ENCODE peak calls at places on chromosomes 11 and 22, in seven cellular contexts. One of them, this sample, is unnamed. For H3K36me3, the result is how much of the 10 kb centered on the place peaks cover.

GRCh38 chr11:69215784-69216415 is 60.2 kb downstream of the SMIM38 start:
- DNase-seq in endodermal cell: peak
- DNase-seq in endothelial cell of umbilical vein: no peak
- DNase-seq in H1: no peak
- DNase-seq in adrenal gland: no peak
- DNase-seq in GM23248: peak
- DNase-seq in IMR-90: peak
- DNase-seq in this sample: no peak

GRCh38 chr11:2526808-2527381 is 82.1 kb downstream of the KCNQ1 start:
- DNase-seq in H1: peak
- DNase-seq in endodermal cell: peak
- DNase-seq in adrenal gland: peak
- DNase-seq in GM23248: peak
- DNase-seq in endothelial cell of umbilical vein: no peak
- DNase-seq in IMR-90: no peak
- DNase-seq in this sample: no peak

GRCh38 chr11:15006139-15006759 is 34.1 kb upstream of the CALCA start:
- DNase-seq in H1: no peak
- DNase-seq in endodermal cell: no peak
- DNase-seq in IMR-90: peak
- DNase-seq in endothelial cell of umbilical vein: peak
- DNase-seq in adrenal gland: no peak
- DNase-seq in GM23248: peak
- DNase-seq in this sample: no peak

GRCh38 chr11:86041975-86042378 is 26.9 kb downstream of the PICALM start:
- DNase-seq in IMR-90: peak
- DNase-seq in endodermal cell: peak
- DNase-seq in endothelial cell of umbilical vein: peak
- DNase-seq in H1: peak
- DNase-seq in GM23248: peak
- DNase-seq in adrenal gland: peak
- DNase-seq in this sample: peak

GRCh38 chr22:27843441-27843840 is 41.9 kb upstream of the MN1 start:
- DNase-seq in adrenal gland: no peak
- DNase-seq in endodermal cell: peak
- DNase-seq in GM23248: no peak
- DNase-seq in endothelial cell of umbilical vein: no peak
- DNase-seq in IMR-90: no peak
- DNase-seq in H1: no peak
- DNase-seq in this sample: no peak

GRCh38 chr11:45658292-45658991 is 7.0 kb downstream of the CHST1 start:
- DNase-seq in GM23248: peak
- DNase-seq in endodermal cell: peak
- DNase-seq in endothelial cell of umbilical vein: peak
- DNase-seq in IMR-90: peak
- DNase-seq in adrenal gland: peak
- DNase-seq in H1: peak
- DNase-seq in this sample: no peak

GRCh38 chr11:65436412-65437032 is 13.9 kb downstream of the NEAT1 start:
- DNase-seq in IMR-90: peak
- DNase-seq in GM23248: peak
- DNase-seq in H1: no peak
- DNase-seq in adrenal gland: peak
- DNase-seq in endodermal cell: no peak
- DNase-seq in endothelial cell of umbilical vein: peak
- DNase-seq in this sample: no peak

GRCh38 chr11:67484847-67485311 is 2.1 kb downstream of the AIP start:
- DNase-seq in endodermal cell: peak
- DNase-seq in GM23248: no peak
- DNase-seq in endothelial cell of umbilical vein: no peak
- DNase-seq in IMR-90: no peak
- DNase-seq in H1: no peak
- DNase-seq in adrenal gland: no peak
- DNase-seq in this sample: no peak

GRCh38 chr11:102389253-102389652 is 42.2 kb downstream of the BIRC2 start:
- DNase-seq in adrenal gland: no peak
- DNase-seq in endothelial cell of umbilical vein: no peak
- DNase-seq in H1: no peak
- DNase-seq in GM23248: no peak
- DNase-seq in IMR-90: no peak
- DNase-seq in endodermal cell: no peak
- DNase-seq in this sample: no peak

GRCh38 chr11:79039122-79039521 is 401.7 kb downstream of the TENM4 start:
- DNase-seq in endodermal cell: peak
- DNase-seq in adrenal gland: no peak
- DNase-seq in H1: no peak
- DNase-seq in endothelial cell of umbilical vein: no peak
- DNase-seq in IMR-90: peak
- DNase-seq in GM23248: no peak
- DNase-seq in this sample: no peak

GRCh38 chr11:74318241-74318932 is 6.9 kb upstream of the P4HA3 start:
- DNase-seq in endodermal cell: no peak
- DNase-seq in adrenal gland: no peak
- DNase-seq in GM23248: peak
- DNase-seq in IMR-90: peak
- DNase-seq in H1: no peak
- DNase-seq in endothelial cell of umbilical vein: peak
- DNase-seq in this sample: no peak

GRCh38 chr11:96105197-96105895 is 181.4 kb upstream of the MTMR2 start:
- DNase-seq in adrenal gland: no peak
- DNase-seq in IMR-90: no peak
- DNase-seq in H1: no peak
- DNase-seq in GM23248: peak
- DNase-seq in endodermal cell: no peak
- DNase-seq in endothelial cell of umbilical vein: no peak
- DNase-seq in this sample: no peak

GRCh38 chr22:29833392-29833949 is 4.6 kb downstream of the ASCC2 start:
- DNase-seq in endodermal cell: no peak
- DNase-seq in H1: no peak
- DNase-seq in endothelial cell of umbilical vein: no peak
- DNase-seq in adrenal gland: no peak
- DNase-seq in GM23248: no peak
- DNase-seq in IMR-90: no peak
- DNase-seq in this sample: no peak

GRCh38 chr22:50319503-50319951 is 7.3 kb downstream of the DENND6B start:
- DNase-seq in H1: no peak
- DNase-seq in endothelial cell of umbilical vein: no peak
- DNase-seq in endodermal cell: no peak
- DNase-seq in adrenal gland: no peak
- DNase-seq in GM23248: no peak
- DNase-seq in IMR-90: no peak
- DNase-seq in this sample: no peak

GRCh38 chr22:20209761-20210250 is 58.3 kb downstream of the RTN4R start:
- DNase-seq in IMR-90: no peak
- DNase-seq in endothelial cell of umbilical vein: no peak
- DNase-seq in adrenal gland: no peak
- DNase-seq in GM23248: no peak
- DNase-seq in H1: no peak
- DNase-seq in endodermal cell: no peak
- DNase-seq in this sample: no peak

GRCh38 chr11:97683733-97684132 is 1293.9 kb downstream of the JRKL start:
- DNase-seq in endothelial cell of umbilical vein: no peak
- DNase-seq in H1: peak
- DNase-seq in GM23248: no peak
- DNase-seq in adrenal gland: no peak
- DNase-seq in IMR-90: no peak
- DNase-seq in endodermal cell: peak
- DNase-seq in this sample: no peak

GRCh38 chr11:119085523-119085878 is 820 bp downstream of the HMBS start:
- DNase-seq in endodermal cell: no peak
- DNase-seq in IMR-90: no peak
- DNase-seq in adrenal gland: no peak
- DNase-seq in GM23248: peak
- DNase-seq in endothelial cell of umbilical vein: no peak
- DNase-seq in H1: no peak
- DNase-seq in this sample: no peak

DNA sequence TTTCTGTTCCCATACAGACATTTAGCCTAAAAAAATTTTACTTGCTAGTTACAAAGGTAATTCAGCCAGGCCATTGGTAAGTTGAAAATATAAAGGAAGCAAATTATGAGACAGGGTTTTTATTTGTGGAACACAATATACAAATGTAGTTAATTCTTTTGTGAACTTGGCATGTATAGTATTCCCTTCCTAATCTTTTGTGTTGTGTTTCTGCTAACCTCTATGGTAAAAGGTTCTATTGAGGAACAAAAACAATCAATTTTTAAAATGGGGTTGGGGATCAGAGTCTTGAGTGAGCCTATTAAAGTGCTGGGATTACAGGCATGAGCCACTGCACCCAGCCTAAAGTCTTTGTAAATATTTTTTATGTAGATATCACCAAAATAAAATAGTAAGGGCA is 14.1 kb downstream of the SWAP70 start:
- DNase-seq in IMR-90: no peak
- DNase-seq in GM23248: no peak
- DNase-seq in adrenal gland: no peak
- DNase-seq in endothelial cell of umbilical vein: no peak
- DNase-seq in endodermal cell: no peak
- DNase-seq in H1: no peak
- DNase-seq in this sample: no peak
- H3K36me3 ChIP-seq in IMR-90: under half
- H3K36me3 ChIP-seq in GM23248: under half
- H3K36me3 ChIP-seq in adrenal gland: under half
- H3K36me3 ChIP-seq in endothelial cell of umbilical vein: under half
- H3K36me3 ChIP-seq in endodermal cell: under half
- H3K36me3 ChIP-seq in H1: under half
- H3K36me3 ChIP-seq in this sample: under half

GRCh38 chr11:18309691-18310090 is 12.2 kb downstream of the HPS5 start:
- DNase-seq in adrenal gland: no peak
- DNase-seq in GM23248: no peak
- DNase-seq in endothelial cell of umbilical vein: no peak
- DNase-seq in IMR-90: no peak
- DNase-seq in H1: no peak
- DNase-seq in endodermal cell: no peak
- DNase-seq in this sample: no peak

GRCh38 chr11:18307461-18308139 is 14.3 kb downstream of the HPS5 start:
- DNase-seq in endodermal cell: no peak
- DNase-seq in endothelial cell of umbilical vein: no peak
- DNase-seq in GM23248: no peak
- DNase-seq in IMR-90: no peak
- DNase-seq in H1: no peak
- DNase-seq in adrenal gland: no peak
- DNase-seq in this sample: no peak

GRCh38 chr11:18299724-18300123 is 22.2 kb downstream of the HPS5 start:
- DNase-seq in adrenal gland: no peak
- DNase-seq in endodermal cell: no peak
- DNase-seq in endothelial cell of umbilical vein: no peak
- DNase-seq in IMR-90: no peak
- DNase-seq in H1: no peak
- DNase-seq in GM23248: no peak
- DNase-seq in this sample: no peak

GRCh38 chr11:18308242-18308641 is 13.7 kb downstream of the HPS5 start:
- DNase-seq in H1: no peak
- DNase-seq in endodermal cell: no peak
- DNase-seq in adrenal gland: no peak
- DNase-seq in endothelial cell of umbilical vein: no peak
- DNase-seq in GM23248: no peak
- DNase-seq in IMR-90: no peak
- DNase-seq in this sample: no peak

GRCh38 chr11:18304745-18305144 is 17.2 kb downstream of the HPS5 start:
- DNase-seq in GM23248: no peak
- DNase-seq in endothelial cell of umbilical vein: no peak
- DNase-seq in endodermal cell: no peak
- DNase-seq in H1: no peak
- DNase-seq in IMR-90: no peak
- DNase-seq in adrenal gland: no peak
- DNase-seq in this sample: no peak
- H3K36me3 ChIP-seq in GM23248: half or more
- H3K36me3 ChIP-seq in endothelial cell of umbilical vein: under half
- H3K36me3 ChIP-seq in endodermal cell: half or more
- H3K36me3 ChIP-seq in H1: under half
- H3K36me3 ChIP-seq in IMR-90: under half
- H3K36me3 ChIP-seq in adrenal gland: under half
- H3K36me3 ChIP-seq in this sample: half or more

DNA sequence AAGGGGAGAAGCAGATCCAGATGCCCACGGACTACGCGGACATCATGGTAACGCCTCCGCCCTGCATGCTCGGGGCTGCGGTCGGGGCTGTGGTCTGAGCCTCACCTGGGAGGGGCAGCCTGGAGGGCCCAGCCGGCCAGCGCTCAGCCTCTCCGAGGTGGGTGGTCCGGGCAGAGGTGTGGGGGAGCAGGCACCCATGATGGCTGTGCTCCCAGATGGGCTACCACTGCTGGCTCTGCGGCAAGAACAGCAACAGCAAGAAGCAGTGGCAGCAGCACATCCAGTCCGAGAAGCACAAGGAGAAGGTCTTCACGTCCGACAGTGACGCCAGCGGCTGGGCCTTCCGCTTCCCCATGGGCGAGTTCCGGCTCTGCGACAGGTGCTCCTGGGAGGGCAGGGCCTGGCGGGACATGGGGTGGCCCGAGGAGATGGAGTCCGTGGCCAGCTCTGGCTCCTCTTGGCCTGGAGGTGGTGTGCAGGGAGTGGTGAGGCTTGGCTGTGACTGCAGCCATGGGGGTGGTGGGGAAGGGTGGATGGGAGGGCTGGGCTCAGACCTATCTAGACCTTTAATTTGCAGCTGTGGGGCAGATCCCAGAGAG is 25.2 kb upstream of the TEF start:
- DNase-seq in H1: no peak
- DNase-seq in endothelial cell of umbilical vein: no peak
- DNase-seq in endodermal cell: no peak
- DNase-seq in adrenal gland: no peak
- DNase-seq in IMR-90: no peak
- DNase-seq in GM23248: no peak
- DNase-seq in this sample: no peak
- H3K36me3 ChIP-seq in H1: under half
- H3K36me3 ChIP-seq in endothelial cell of umbilical vein: half or more
- H3K36me3 ChIP-seq in endodermal cell: under half
- H3K36me3 ChIP-seq in adrenal gland: under half
- H3K36me3 ChIP-seq in IMR-90: half or more
- H3K36me3 ChIP-seq in GM23248: under half
- H3K36me3 ChIP-seq in this sample: under half

DNA sequence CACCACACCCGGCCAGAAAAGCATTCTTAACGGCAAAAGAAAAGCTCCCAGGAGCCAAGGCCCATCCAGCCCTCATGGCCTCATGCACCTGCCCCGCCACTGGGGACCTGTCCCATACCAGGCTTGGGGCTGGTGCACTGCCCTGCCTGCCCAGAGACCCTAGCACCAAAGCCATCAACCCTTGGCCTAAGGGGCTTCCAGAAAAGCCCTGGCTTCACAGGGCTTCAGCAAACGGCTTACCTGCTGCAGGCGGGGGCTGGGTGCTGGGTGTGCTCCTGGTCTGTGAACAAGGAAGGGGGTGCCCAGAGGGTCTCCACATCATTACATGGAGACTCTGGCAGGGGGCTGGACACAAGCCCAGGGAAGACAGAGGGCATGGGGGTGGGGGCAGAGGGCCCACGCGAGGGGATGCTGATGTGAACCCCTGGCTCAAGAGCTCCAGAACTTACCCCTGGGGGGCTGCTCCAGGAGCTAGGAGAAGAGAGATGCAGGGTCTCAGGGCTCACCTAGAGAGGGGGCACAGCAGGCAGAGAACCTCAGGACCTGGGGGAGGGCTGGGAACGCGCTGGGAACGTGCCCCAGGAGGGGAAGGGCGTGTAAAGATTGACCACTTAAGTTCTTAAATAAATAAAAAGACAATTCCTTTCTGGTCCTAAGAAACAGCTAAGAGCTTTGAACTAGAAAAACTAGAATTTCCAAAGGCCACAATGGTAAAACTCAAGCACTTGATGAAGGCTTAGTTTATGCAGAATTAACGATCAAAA is 89.3 kb downstream of the CELSR1 start:
- DNase-seq in H1: no peak
- DNase-seq in endodermal cell: peak
- DNase-seq in GM23248: no peak
- DNase-seq in adrenal gland: no peak
- DNase-seq in endothelial cell of umbilical vein: no peak
- DNase-seq in IMR-90: no peak
- DNase-seq in this sample: no peak
- H3K36me3 ChIP-seq in H1: under half
- H3K36me3 ChIP-seq in endodermal cell: under half
- H3K36me3 ChIP-seq in GM23248: under half
- H3K36me3 ChIP-seq in adrenal gland: under half
- H3K36me3 ChIP-seq in endothelial cell of umbilical vein: under half
- H3K36me3 ChIP-seq in IMR-90: under half
- H3K36me3 ChIP-seq in this sample: under half